ENCODE peak calls at places on chromosomes 13 and 19, in seven cellular contexts. C is AG04450, A is epithelial cell of esophagus, Q is kidney epithelial cell, Y is pancreas, J is prostate gland, R is PC-3. S is an unnamed sample.

GRCh38 chr19:55958356-55958755 is 10.7 kb downstream of the NLRP8 start:
- DNase-seq in R (peak), Y (no peak), J (peak), C (no peak), A (no peak), Q (peak), S (no peak)

GRCh38 chr13:39023761-39024160 is 14.1 kb downstream of the PROSER1 start:
- DNase-seq in Q (no peak), Y (no peak), J (peak), C (no peak), A (peak), R (peak), S (no peak)

GRCh38 chr19:50667177-50667758 is 18.0 kb downstream of the C19orf81 start:
- DNase-seq in J (no peak), R (no peak), Y (no peak), Q (no peak), A (no peak), C (no peak), S (no peak)

GRCh38 chr13:99970761-99971575 is 599 bp downstream of the ZIC5 start:
- DNase-seq in J (no peak), R (no peak), Q (no peak), A (no peak), C (no peak), Y (no peak), S (no peak)

GRCh38 chr13:113023217-113023597 is 54.2 kb downstream of the MCF2L start:
- DNase-seq in C (no peak), Q (no peak), J (no peak), R (no peak), A (peak), Y (no peak), S (no peak)

GRCh38 chr13:52450012-52450792 is at the start of gene VPS36:
- DNase-seq in Y (peak), C (peak), A (peak), J (peak), R (peak), Q (peak), S (peak)

GRCh38 chr13:51425410-51426042 is 27.3 kb downstream of the INTS6 start:
- DNase-seq in A (peak), J (no peak), Q (no peak), C (no peak), Y (no peak), R (no peak), S (peak)

GRCh38 chr19:1945899-1946298 is 4.9 kb downstream of the CSNK1G2 start:
- DNase-seq in R (peak), C (no peak), Q (no peak), A (peak), J (no peak), Y (peak), S (no peak)

GRCh38 chr19:11964496-11964857 is 363 bp upstream of the ZNF763 start:
- DNase-seq in R (no peak), A (no peak), Q (no peak), J (peak), Y (no peak), C (no peak), S (no peak)

GRCh38 chr13:30818323-30818960 is 83.1 kb downstream of the ALOX5AP start:
- DNase-seq in Q (no peak), R (no peak), J (no peak), C (no peak), Y (no peak), A (peak), S (no peak)

GRCh38 chr13:100439247-100439955 is 149.2 kb downstream of the GGACT start:
- DNase-seq in A (no peak), Y (no peak), R (no peak), J (no peak), C (no peak), Q (no peak), S (no peak)

GRCh38 chr19:23415561-23416191 is 20.4 kb upstream of the ZNF91 start:
- DNase-seq in Q (no peak), C (no peak), A (peak), J (no peak), R (no peak), Y (no peak), S (no peak)

GRCh38 chr19:658916-659839 is 3.8 kb downstream of the RNF126 start:
- DNase-seq in A (peak), J (peak), C (no peak), Q (no peak), Y (no peak), R (no peak), S (no peak)

GRCh38 chr19:31589109-31589508 is 239.9 kb upstream of the TSHZ3 start:
- DNase-seq in Y (no peak), R (no peak), J (no peak), A (no peak), Q (no peak), C (no peak), S (no peak)

GRCh38 chr13:109400192-109400591 is 386.2 kb downstream of the IRS2 start:
- DNase-seq in C (no peak), J (no peak), R (no peak), Q (no peak), A (no peak), Y (no peak), S (no peak)

GRCh38 chr19:41376241-41376997 is at the start of gene TMEM91:
- DNase-seq in Y (peak), C (no peak), Q (no peak), A (peak), J (peak), R (no peak), S (no peak)

GRCh38 chr13:31200636-31200970 is 828 bp downstream of the B3GLCT start:
- DNase-seq in J (peak), Q (no peak), C (no peak), Y (peak), R (peak), A (no peak), S (no peak)

GRCh38 chr19:13029893-13030292 is 34.6 kb downstream of the NFIX start:
- DNase-seq in C (no peak), Q (no peak), Y (no peak), A (peak), R (peak), J (no peak), S (no peak)

GRCh38 chr13:21749410-21749809 is 78.5 kb downstream of the FGF9 start:
- DNase-seq in R (peak), A (peak), Y (no peak), C (peak), Q (peak), J (no peak), S (peak)

GRCh38 chr19:3969435-3970312 is 1.2 kb downstream of the DAPK3 start:
- DNase-seq in Y (peak), R (peak), Q (peak), C (peak), J (no peak), A (peak), S (no peak)

GRCh38 chr19:1045247-1045603 is 5.3 kb downstream of the ABCA7 start:
- DNase-seq in A (peak), Q (no peak), Y (no peak), R (peak), J (no peak), C (no peak), S (no peak)

GRCh38 chr19:55209430-55210119 is at the start of gene PTPRH:
- DNase-seq in Y (peak), J (no peak), A (no peak), C (no peak), Q (no peak), R (peak), S (no peak)

GRCh38 chr19:8250596-8250995 is 41.4 kb downstream of the CERS4 start:
- DNase-seq in J (no peak), Q (no peak), A (no peak), R (no peak), C (no peak), Y (no peak), S (no peak)

GRCh38 chr19:42184401-42184861 is 33.0 kb downstream of the DEDD2 start:
- DNase-seq in C (peak), J (peak), R (peak), A (peak), Q (no peak), Y (peak), S (peak)

GRCh38 chr13:49791214-49791752 is 1.2 kb downstream of the KPNA3 start:
- DNase-seq in Y (peak), Q (no peak), J (peak), A (peak), C (no peak), R (peak), S (no peak)

GRCh38 chr13:28340272-28340793 is 154.6 kb downstream of the FLT1 start:
- DNase-seq in Y (no peak), C (no peak), Q (no peak), A (peak), R (peak), J (no peak), S (peak)

GRCh38 chr19:53868892-53869804 is 1.5 kb downstream of the MYADM start:
- DNase-seq in J (peak), R (peak), C (peak), Q (no peak), A (peak), Y (peak), S (peak)

GRCh38 chr13:20788312-20788711 is 14.6 kb upstream of the EEF1AKMT1 start:
- DNase-seq in J (no peak), C (no peak), Q (no peak), A (no peak), R (no peak), Y (no peak), S (no peak)

GRCh38 chr13:48853381-48854102 is 122.2 kb upstream of the FNDC3A start:
- DNase-seq in J (no peak), Q (peak), Y (no peak), C (no peak), R (no peak), A (no peak), S (no peak)

GRCh38 chr19:35938282-35939224 is 2.4 kb downstream of the LRFN3 start:
- DNase-seq in A (no peak), Y (no peak), Q (no peak), R (no peak), J (no peak), C (no peak), S (no peak)
- TF ChIP-seq CTCF in A (no peak), Y (no peak), Q (no peak), R (no peak), J (no peak), C (no peak), S (no peak)

GRCh38 chr19:16043156-16043757 is 33.0 kb upstream of the TPM4 start:
- DNase-seq in R (no peak), A (no peak), Q (no peak), C (no peak), J (no peak), Y (no peak), S (no peak)

GRCh38 chr19:16042533-16043085 is 33.7 kb upstream of the TPM4 start:
- DNase-seq in Q (no peak), C (no peak), R (peak), Y (no peak), J (no peak), A (no peak), S (no peak)

GRCh38 chr19:16040642-16041041 is 35.7 kb upstream of the TPM4 start:
- DNase-seq in Q (no peak), A (peak), J (no peak), Y (no peak), C (no peak), R (no peak), S (no peak)

GRCh38 chr19:16039545-16039944 is 36.8 kb upstream of the TPM4 start:
- DNase-seq in R (no peak), A (no peak), Y (no peak), C (no peak), Q (no peak), J (no peak), S (no peak)

DNA sequence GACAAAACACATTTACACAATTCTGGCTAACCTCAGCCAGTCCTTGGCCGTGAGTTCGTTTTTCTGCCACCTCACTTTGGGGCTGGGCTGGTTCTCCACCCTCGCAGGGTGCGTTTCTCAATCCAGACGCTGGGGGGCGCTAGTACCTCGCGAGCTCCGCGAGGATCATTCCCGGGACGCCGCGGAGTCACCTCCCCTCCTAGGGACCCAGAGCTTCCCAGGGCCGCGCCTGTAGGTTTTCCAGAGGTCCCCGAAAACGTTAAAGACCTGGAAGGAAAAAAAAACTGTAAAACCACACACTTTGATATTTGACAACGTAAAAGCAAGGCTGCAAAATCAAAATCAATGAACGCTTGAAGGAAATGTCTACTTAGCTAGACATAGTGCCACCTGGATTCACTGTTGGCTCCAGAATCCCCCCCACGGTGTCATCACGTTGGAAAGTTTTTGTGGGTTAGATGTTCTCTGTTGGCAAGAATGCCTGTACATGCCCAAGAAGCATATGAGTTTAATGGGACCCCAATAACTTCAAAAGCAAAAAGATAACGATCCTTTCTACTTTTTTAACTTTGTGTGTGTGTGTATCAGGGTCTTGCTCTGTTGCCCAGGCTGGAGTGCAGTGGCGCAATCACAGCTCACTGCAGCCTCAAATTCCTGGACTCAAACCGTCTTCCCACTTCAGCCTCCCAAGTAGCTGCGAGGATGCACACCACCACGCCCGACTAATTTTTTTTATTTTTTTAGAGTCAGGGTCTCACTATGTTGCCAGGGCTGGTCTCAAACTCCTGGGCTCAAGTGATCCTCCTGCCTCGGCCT is 34.5 kb upstream of the TPM4 start:
- DNase-seq in Y (peak), A (peak), Q (no peak), R (peak), C (peak), J (peak), S (no peak)
- H3K4me3 ChIP-seq in Y (no peak), A (no peak), Q (no peak), R (peak), C (peak), J (no peak), S (no peak)

DNA sequence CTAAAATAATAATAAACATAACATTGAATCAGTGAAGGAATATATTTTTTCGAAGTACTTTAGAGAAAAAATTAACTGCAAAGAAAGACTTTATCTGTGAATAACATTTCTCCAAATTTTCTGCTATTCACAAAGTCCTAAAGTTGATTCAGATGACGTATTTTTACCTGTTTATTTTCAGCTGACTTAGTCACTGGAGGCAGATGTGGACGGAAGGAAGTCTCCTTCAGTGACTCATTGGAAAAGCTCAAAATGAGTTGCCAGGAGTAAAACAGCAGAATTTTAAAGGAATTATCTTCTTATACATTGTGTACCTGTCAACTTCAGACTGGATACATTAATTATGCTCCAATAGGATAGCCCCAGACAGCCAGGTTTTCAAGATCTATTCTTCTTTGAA is 679.4 kb upstream of the GPC6 start:
- DNase-seq in C (peak), Q (peak), J (no peak), A (peak), R (peak), Y (no peak), S (no peak)
- TF ChIP-seq CTCF in C (no peak), Q (no peak), J (no peak), A (no peak), R (no peak), Y (no peak), S (no peak)

GRCh38 chr19:38977445-38978314 is 2.1 kb upstream of the FBXO17 start:
- DNase-seq in C (no peak), J (no peak), R (no peak), Q (no peak), A (peak), Y (no peak), S (no peak)

GRCh38 chr19:38971672-38972071 is 3.9 kb downstream of the FBXO17 start:
- DNase-seq in Q (no peak), R (peak), A (no peak), J (no peak), C (no peak), Y (no peak), S (no peak)

GRCh38 chr19:38975214-38975860 is at the start of gene FBXO17:
- DNase-seq in Q (no peak), A (peak), R (no peak), C (no peak), Y (peak), J (peak), S (no peak)

GRCh38 chr19:38975861-38976271 is 324 bp upstream of the FBXO17 start:
- DNase-seq in Y (peak), J (peak), R (no peak), C (no peak), Q (no peak), A (peak), S (no peak)

GRCh38 chr19:38974599-38975213 is 836 bp downstream of the FBXO17 start:
- DNase-seq in R (no peak), Y (no peak), A (no peak), C (no peak), Q (no peak), J (no peak), S (no peak)
- H3K4me3 ChIP-seq in R (no peak), Y (peak), A (peak), C (peak), Q (peak), J (peak), S (peak)

DNA sequence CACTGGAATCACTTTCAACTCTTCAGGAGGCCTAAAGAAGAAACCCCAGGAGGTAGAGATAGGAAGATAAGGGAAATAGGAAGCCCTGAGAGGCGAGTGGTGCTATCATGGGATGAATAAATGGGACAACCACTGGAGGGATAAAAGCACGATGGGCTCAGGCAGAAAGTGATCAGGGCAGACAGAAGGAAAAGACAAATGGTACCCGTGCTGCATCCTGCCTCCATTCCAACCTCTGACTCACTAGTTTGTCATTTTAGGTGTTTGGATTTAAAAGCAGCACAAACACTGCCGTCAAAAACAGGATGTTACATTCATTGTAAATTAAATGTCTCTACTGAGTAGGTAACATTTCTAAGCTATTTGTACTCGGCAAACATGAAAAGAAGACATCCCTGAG is 314.3 kb upstream of the HTR2A start:
- DNase-seq in R (peak), Q (no peak), J (no peak), Y (no peak), C (no peak), A (peak), S (no peak)
- TF ChIP-seq CTCF in R (no peak), Q (no peak), J (no peak), Y (no peak), C (no peak), A (no peak), S (no peak)

GRCh38 chr19:44758596-44758995 is 10.1 kb downstream of the BCL3 start:
- DNase-seq in Q (no peak), R (no peak), Y (no peak), C (no peak), A (no peak), J (no peak), S (no peak)

GRCh38 chr19:44756089-44756562 is 7.6 kb downstream of the BCL3 start:
- DNase-seq in A (no peak), J (no peak), Y (peak), R (no peak), C (no peak), Q (no peak), S (no peak)

GRCh38 chr19:44757057-44757734 is 8.7 kb downstream of the BCL3 start:
- DNase-seq in C (no peak), Q (no peak), A (no peak), R (no peak), J (no peak), Y (peak), S (no peak)

GRCh38 chr19:44759083-44759804 is 10.7 kb downstream of the BCL3 start:
- DNase-seq in Q (no peak), C (no peak), A (no peak), Y (no peak), R (no peak), J (no peak), S (no peak)

GRCh38 chr19:44757735-44758505 is 9.4 kb downstream of the BCL3 start:
- DNase-seq in J (no peak), C (no peak), A (no peak), Q (no peak), R (no peak), Y (no peak), S (no peak)
- H3K4me3 ChIP-seq in J (peak), C (peak), A (no peak), Q (peak), R (no peak), Y (no peak), S (peak)

GRCh38 chr13:23966691-23967615 is 69.7 kb upstream of the C1QTNF9B start:
- DNase-seq in C (no peak), A (no peak), Y (no peak), J (peak), R (peak), Q (no peak), S (no peak)
- TF ChIP-seq CTCF in C (no peak), A (no peak), Y (no peak), J (no peak), R (peak), Q (no peak), S (no peak)

GRCh38 chr19:10839071-10840050 is 3.3 kb upstream of the TMED1 start:
- DNase-seq in R (no peak), Y (peak), J (no peak), A (no peak), Q (no peak), C (no peak), S (no peak)
- H3K4me3 ChIP-seq in R (no peak), Y (no peak), J (no peak), A (no peak), Q (no peak), C (no peak), S (no peak)

GRCh38 chr13:98406475-98406874 is 170.4 kb downstream of the STK24 start:
- DNase-seq in Q (no peak), Y (no peak), A (no peak), R (no peak), C (no peak), J (no peak), S (no peak)

GRCh38 chr13:98405690-98406344 is 171.1 kb downstream of the STK24 start:
- DNase-seq in A (no peak), Y (no peak), R (no peak), C (no peak), J (no peak), Q (no peak), S (no peak)

GRCh38 chr13:98405107-98405571 is 171.8 kb downstream of the STK24 start:
- DNase-seq in C (no peak), Q (no peak), J (no peak), A (no peak), Y (no peak), R (no peak), S (no peak)

GRCh38 chr13:98407575-98407974 is 169.3 kb downstream of the STK24 start:
- DNase-seq in R (no peak), A (no peak), Y (no peak), Q (no peak), J (no peak), C (no peak), S (no peak)

GRCh38 chr13:98406971-98407370 is 169.9 kb downstream of the STK24 start:
- DNase-seq in C (no peak), Y (no peak), R (no peak), A (no peak), Q (no peak), J (no peak), S (no peak)
- TF ChIP-seq CTCF in C (no peak), Y (no peak), R (no peak), A (no peak), Q (no peak), J (no peak), S (no peak)